ENCODE peak calls at places on chromosomes 11 and 22, in four cellular contexts. J is sigmoid colon, Q is stomach, M is heart left ventricle. R is an unnamed sample. For H3K4me1, the result is how much of the 10 kb centered on the place peaks cover.

GRCh38 chr11:21933095-21933494 is 259.8 kb upstream of the ANO5 start:
- DNase-seq in J (no peak), Q (no peak), M (no peak), R (no peak)

GRCh38 chr11:32418836-32419235 is 16.5 kb downstream of the WT1 start:
- DNase-seq in J (no peak), Q (no peak), M (no peak), R (no peak)

GRCh38 chr11:97979741-97980140 is 1041.0 kb upstream of the CNTN5 start:
- DNase-seq in J (no peak), Q (no peak), M (no peak), R (no peak)

GRCh38 chr11:9264381-9265210 is 554 bp downstream of the DENND5A start:
- DNase-seq in J (peak), Q (peak), M (peak), R (peak)

GRCh38 chr11:4076774-4077173 is 17.8 kb upstream of the RRM1 start:
- DNase-seq in J (no peak), Q (no peak), M (no peak), R (no peak)

GRCh38 chr22:41963453-41964105 is 5.7 kb upstream of the SEPTIN3 start:
- DNase-seq in J (no peak), Q (peak), M (no peak), R (no peak)

GRCh38 chr22:50739894-50740293 is 1.9 kb downstream of the ACR start:
- DNase-seq in J (no peak), Q (peak), M (peak), R (no peak)

GRCh38 chr11:63997801-63998332 is 11.6 kb downstream of the OTUB1 start:
- DNase-seq in J (no peak), Q (no peak), M (no peak), R (no peak)

GRCh38 chr11:117696489-117696888 is 100.5 kb downstream of the DSCAML1 start:
- DNase-seq in J (no peak), Q (no peak), M (no peak), R (no peak)

GRCh38 chr22:19036523-19037273 is 85.5 kb downstream of the DGCR2 start:
- DNase-seq in J (no peak), Q (no peak), M (peak), R (no peak)

GRCh38 chr22:33386270-33386669 is 328.1 kb upstream of the SYN3 start:
- DNase-seq in J (no peak), Q (no peak), M (no peak), R (no peak)

GRCh38 chr11:72174299-72175070 is 17.5 kb upstream of the FOLR1 start:
- DNase-seq in J (no peak), Q (no peak), M (no peak), R (peak)

GRCh38 chr11:64340671-64341335 is 799 bp downstream of the CCDC88B start:
- DNase-seq in J (no peak), Q (peak), M (no peak), R (no peak)

GRCh38 chr11:76038608-76039007 is 167.7 kb downstream of the WNT11 start:
- DNase-seq in J (no peak), Q (no peak), M (no peak), R (no peak)

GRCh38 chr11:76044750-76045320 is 161.5 kb downstream of the WNT11 start:
- DNase-seq in J (no peak), Q (no peak), M (no peak), R (no peak)

GRCh38 chr11:76041208-76041607 is 165.1 kb downstream of the WNT11 start:
- DNase-seq in J (no peak), Q (no peak), M (no peak), R (no peak)
- TF ChIP-seq CTCF in J (no peak), Q (no peak), M (no peak), R (peak)

DNA sequence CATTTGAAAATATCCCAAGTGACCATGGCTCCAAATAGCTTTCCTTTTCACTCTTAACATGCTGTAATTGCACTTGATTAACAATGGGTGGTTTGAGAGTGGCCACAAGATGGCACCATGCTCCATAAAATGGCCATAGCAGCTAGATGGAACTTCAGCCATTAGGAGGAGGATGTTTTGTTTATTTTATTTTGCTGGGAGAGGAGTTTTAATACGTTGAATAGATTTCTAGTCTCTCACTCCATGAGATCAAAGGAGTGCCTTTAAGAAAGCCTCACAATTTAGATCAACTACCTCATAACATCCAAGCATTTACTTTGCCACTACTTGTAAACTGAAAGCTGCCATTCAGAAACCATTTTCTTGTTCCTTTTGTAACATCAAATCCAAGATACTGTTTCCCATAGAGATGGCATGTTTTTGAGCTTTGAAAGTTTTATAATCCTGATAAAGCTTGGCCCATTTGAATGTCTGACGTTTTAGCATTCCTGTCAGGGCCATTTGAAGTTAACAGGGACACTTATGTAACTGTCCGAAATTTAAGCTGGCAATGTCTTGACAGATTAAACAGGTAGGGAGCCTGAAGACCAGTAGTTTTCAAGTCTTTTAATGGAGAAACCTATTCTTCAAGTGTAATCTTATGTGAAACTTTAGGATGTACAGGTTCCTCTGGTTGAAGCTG is 4.7 kb downstream of the FEN1 start:
- DNase-seq in J (peak), Q (peak), M (peak), R (peak)
- H3K27ac ChIP-seq in J (peak), Q (no peak), M (peak), R (no peak)

GRCh38 chr11:10329935-10330334 is 25.1 kb downstream of the ADM start:
- DNase-seq in J (no peak), Q (no peak), M (no peak), R (peak)

GRCh38 chr11:10328314-10329090 is 23.6 kb downstream of the ADM start:
- DNase-seq in J (no peak), Q (no peak), M (no peak), R (no peak)

GRCh38 chr11:10331548-10332289 is 26.8 kb downstream of the ADM start:
- DNase-seq in J (no peak), Q (no peak), M (no peak), R (no peak)

GRCh38 chr11:10327254-10327653 is 22.4 kb downstream of the ADM start:
- DNase-seq in J (no peak), Q (no peak), M (no peak), R (no peak)

DNA sequence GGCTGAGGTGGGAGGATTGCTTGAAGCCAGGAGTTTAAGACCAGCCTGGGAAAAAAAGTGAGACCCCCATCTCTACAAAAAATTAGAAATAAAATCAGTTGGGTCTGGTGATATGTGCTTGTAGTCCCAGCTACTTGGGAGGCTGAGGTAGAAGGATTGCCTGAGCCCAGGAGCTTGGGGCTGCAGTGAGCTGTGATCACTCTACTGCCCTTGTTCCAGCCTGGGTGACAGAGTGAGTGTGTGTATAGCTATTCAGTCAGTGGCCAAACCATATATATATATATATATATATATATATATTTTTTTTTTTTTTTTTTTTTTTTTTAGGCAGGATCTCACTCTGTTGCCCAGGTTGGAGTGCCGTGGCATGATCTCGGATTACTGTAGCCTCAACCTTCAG is 24.5 kb downstream of the ADM start:
- DNase-seq in J (no peak), Q (no peak), M (no peak), R (no peak)
- H3K4me1 ChIP-seq in J (half or more), Q (under half), M (under half), R (under half)

DNA sequence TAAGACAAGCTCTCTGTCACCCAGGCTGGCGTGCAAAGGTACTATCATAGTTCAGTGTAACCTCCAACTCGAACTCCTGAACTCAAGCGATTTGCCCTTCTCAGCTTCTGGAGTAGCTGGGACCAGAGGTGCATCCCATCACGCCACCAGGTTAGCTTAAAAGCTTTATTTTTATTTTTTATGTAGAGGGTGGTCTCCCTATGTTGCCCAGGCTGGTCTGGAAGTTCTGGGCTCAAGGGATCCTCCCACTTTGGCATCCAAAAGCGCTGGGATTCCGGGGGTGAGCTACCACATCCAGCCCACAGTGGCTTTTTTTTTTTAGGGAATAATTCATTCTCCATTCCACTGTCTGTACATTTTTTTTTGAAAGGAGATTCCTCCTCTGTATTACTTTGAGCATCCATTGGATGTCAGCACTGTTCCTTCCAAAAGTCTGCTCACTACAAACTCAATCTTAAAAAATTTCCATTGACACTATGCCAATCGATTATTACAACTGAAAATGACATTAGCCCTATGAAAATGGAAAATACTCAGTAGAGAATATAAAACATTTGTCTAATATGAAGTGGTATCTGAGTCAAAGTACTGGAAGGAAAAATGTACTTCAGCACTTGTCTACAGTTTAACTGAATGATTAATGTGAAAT is 1.3 kb upstream of the LPXN start:
- DNase-seq in J (peak), Q (no peak), M (no peak), R (peak)
- TF ChIP-seq CTCF in J (no peak), Q (no peak), M (peak), R (peak)

DNA sequence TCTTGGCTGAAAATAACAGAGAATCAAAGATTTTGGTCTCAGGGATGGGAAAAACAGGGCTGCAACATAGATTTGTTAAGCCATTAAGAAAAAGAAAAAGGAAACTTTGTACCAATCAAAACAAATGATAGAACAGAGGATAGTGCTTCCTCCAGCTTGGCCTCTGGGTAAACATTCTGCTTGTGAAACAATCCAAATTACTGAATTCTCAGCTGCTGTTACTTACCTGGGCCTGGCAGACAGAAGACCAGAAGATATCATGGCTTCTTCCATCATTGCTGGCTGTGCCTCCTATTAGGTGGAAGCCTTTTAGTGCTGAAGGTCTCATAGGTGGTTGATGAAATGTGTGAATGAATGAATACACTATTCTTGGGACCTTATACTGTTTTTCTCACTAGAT is 22.1 kb downstream of the ZNRF3 start:
- DNase-seq in J (no peak), Q (no peak), M (no peak), R (no peak)
- H3K27ac ChIP-seq in J (peak), Q (no peak), M (no peak), R (no peak)

R was measured in foreskin keratinocyte.